ENCODE peak calls at places on chromosome 17, in five cellular contexts. B is neural progenitor cell, U is colonic mucosa, I is kidney, D is cardiac muscle cell. S is an unnamed sample. For H3K4me1, the result is how much of the 10 kb centered on the place peaks cover.

GRCh38 chr17:17472333-17472920 is 4.4 kb upstream of the MED9 start:
- DNase-seq in D (no peak), B (peak), I (no peak), U (no peak), S (no peak)

GRCh38 chr17:41666336-41666680 is 22.4 kb upstream of the EIF1 start:
- DNase-seq in D (no peak), B (peak), U (peak), I (peak), S (peak)

GRCh38 chr17:888998-889401 is 90.6 kb downstream of the NXN start:
- DNase-seq in I (no peak), D (no peak), U (no peak), B (no peak), S (no peak)

GRCh38 chr17:45906237-45906636 is 11.9 kb downstream of the MAPT start:
- DNase-seq in B (no peak), U (no peak), I (no peak), D (no peak), S (no peak)

GRCh38 chr17:35167666-35168065 is 20.0 kb downstream of the UNC45B start:
- DNase-seq in B (no peak), D (no peak), I (no peak), U (no peak), S (no peak)

GRCh38 chr17:69093279-69093789 is 32.6 kb upstream of the ABCA9 start:
- DNase-seq in D (no peak), U (no peak), I (no peak), B (no peak), S (no peak)

GRCh38 chr17:63740464-63741181 is 976 bp downstream of the STRADA start:
- DNase-seq in D (no peak), U (peak), I (no peak), B (no peak), S (no peak)

GRCh38 chr17:50904522-50905459 is 38.6 kb upstream of the TOB1 start:
- DNase-seq in I (peak), B (peak), D (no peak), U (peak), S (no peak)

DNA sequence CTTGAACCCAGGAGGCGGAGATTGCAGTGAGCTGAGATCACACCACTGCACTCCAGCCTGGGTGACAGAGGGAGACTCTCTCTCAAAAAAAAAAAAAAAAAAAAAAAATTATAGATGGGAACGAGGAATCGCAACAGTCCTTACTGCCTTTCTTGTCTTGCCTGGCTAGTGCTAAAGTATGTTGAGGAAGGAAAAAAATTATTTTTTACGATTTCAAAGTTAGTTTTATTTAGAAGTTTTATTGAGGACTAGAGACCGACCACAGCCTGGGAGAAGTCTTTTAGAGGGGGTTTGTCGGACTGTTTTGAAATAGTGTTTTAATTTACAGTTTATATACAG is 15.8 kb upstream of the DNAH17 start:
- DNase-seq in I (no peak), B (no peak), D (no peak), U (no peak), S (no peak)
- H3K4me1 ChIP-seq in I (under half), B (under half), D (under half), U (under half), S (under half)

GRCh38 chr17:77476920-77477805 is 336.4 kb downstream of the SEC14L1 start:
- DNase-seq in D (peak), I (peak), B (no peak), U (peak), S (no peak)
- H3K4me1 ChIP-seq in D (half or more), I (under half), B (half or more), U (under half), S (half or more)

GRCh38 chr17:80267391-80267790 is 6.7 kb downstream of the RNF213 start:
- DNase-seq in B (no peak), D (no peak), I (no peak), U (no peak), S (no peak)
- H3K4me1 ChIP-seq in B (under half), D (under half), I (under half), U (under half), S (under half)

GRCh38 chr17:81461607-81462500 is 50.7 kb downstream of the ACTG1 start:
- DNase-seq in I (no peak), U (no peak), D (no peak), B (no peak), S (no peak)
- H3K4me1 ChIP-seq in I (under half), U (under half), D (under half), B (under half), S (under half)

DNA sequence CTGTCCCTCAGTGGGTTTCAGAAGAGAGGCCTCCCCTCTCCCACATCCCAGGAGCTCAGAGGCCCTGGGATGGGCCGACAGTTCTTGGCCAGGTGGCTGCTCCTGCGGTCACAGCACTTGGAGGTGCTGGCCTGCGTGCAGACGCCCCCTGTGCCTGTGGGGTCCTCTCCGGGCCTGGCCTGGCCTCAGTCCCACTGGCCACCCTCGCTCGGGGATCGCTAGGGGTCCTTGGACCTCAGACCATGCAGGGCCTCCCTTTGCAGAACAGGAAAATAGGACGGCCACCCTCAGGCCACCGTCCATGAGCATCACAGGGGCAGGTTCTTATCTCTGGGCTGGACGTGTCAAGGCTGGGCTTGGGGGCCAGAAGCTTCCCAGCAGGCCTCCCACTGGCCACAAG is 30.0 kb downstream of the METRNL start:
- DNase-seq in I (no peak), D (no peak), B (no peak), U (no peak), S (no peak)
- H3K4me1 ChIP-seq in I (under half), D (under half), B (under half), U (under half), S (under half)

DNA sequence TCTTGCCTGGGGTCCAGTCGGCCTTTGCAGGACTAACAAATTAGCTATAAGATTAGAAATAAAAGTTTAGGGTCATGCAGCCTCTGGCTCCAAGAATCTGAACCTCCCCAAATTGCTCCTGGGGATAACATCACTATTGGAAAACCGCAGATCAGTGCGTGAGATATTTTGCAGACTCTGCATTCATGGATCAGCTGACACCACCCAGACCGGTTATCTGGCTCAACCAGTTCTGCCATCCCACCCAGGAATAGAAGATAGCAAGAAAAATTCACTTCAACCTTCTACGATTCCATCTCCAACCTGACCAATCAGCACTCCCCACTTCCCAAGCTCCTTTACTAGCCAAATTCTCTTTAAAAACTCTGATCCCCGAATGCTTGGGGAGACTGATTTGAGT is 4.3 kb upstream of the PGS1 start:
- DNase-seq in U (no peak), D (no peak), I (no peak), B (no peak), S (no peak)
- H3K4me1 ChIP-seq in U (under half), D (under half), I (under half), B (under half), S (half or more)

GRCh38 chr17:74444406-74444805 is 12.5 kb downstream of the GPRC5C start:
- DNase-seq in B (no peak), D (no peak), U (no peak), I (peak), S (no peak)

GRCh38 chr17:74446551-74447500 is 14.9 kb downstream of the GPRC5C start:
- DNase-seq in U (no peak), B (no peak), I (peak), D (no peak), S (no peak)

GRCh38 chr17:74442670-74443515 is 11.0 kb downstream of the GPRC5C start:
- DNase-seq in B (peak), D (peak), U (peak), I (peak), S (peak)

GRCh38 chr17:74443516-74444296 is 11.8 kb downstream of the GPRC5C start:
- DNase-seq in D (no peak), U (no peak), B (no peak), I (peak), S (no peak)

DNA sequence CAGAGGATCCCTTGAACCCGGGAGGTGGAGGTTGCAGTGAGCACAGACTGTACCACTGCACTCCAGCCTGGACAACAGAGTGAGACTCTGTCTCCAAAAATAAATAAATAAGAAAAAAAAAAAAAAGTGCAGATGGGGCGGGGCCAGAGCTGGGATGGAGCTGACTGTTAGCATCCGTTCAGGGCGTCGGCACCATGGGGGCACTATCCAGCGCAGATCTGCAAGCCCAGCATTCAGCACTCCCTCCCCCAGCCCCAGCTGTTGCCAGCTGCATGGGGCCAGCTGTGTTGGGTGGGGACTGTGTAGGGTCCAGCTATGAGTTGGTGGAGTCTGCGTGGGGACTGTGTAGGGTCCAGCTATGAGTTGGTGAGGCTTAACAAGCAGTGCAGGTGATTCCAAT is 13.3 kb downstream of the GPRC5C start:
- DNase-seq in D (no peak), U (no peak), B (no peak), I (no peak), S (no peak)
- H3K4me1 ChIP-seq in D (under half), U (under half), B (under half), I (half or more), S (under half)